ENCODE peak calls at places on chromosomes 3 and 15, in five cellular contexts. I, L, N, T and Q are unnamed samples.
A peak's percentile ranks its signal among the peaks of the same experiment; 100 is the strongest.

GRCh38 chr15:33865416-33865815 is 102.9 kb upstream of the CHRM5 start:
- DNase-seq in I (peak; percentile 24), L (no peak), N (no peak), T (no peak), Q (no peak)

GRCh38 chr3:125160911-125161371 is 51.6 kb downstream of the SLC12A8 start:
- DNase-seq in I (peak; percentile 65), L (no peak), N (no peak), T (no peak), Q (no peak)

GRCh38 chr15:55791576-55792400 is 48.8 kb upstream of the PRTG start:
- DNase-seq in I (peak; percentile 72), L (no peak), N (no peak), T (no peak), Q (no peak)

GRCh38 chr3:130044370-130044769 is 37.3 kb upstream of the ALG1L2 start:
- DNase-seq in I (no peak), L (no peak), N (no peak), T (no peak), Q (no peak)

GRCh38 chr3:195921334-195921771 is 13.0 kb upstream of the TNK2 start:
- DNase-seq in I (peak; percentile 25), L (no peak), N (no peak), T (no peak), Q (no peak)

GRCh38 chr3:65098400-65098799 is 410.6 kb upstream of the ADAMTS9 start:
- DNase-seq in I (no peak), L (no peak), N (no peak), T (no peak), Q (no peak)

GRCh38 chr3:24834442-24834841 is 339.8 kb upstream of the THRB start:
- DNase-seq in I (no peak), L (no peak), N (no peak), T (no peak), Q (no peak)

GRCh38 chr3:70488131-70488530 is 175.7 kb upstream of the MDFIC2 start:
- DNase-seq in I (no peak), L (no peak), N (no peak), T (no peak), Q (no peak)

GRCh38 chr3:104870276-104870675 is 496.4 kb upstream of the ALCAM start:
- DNase-seq in I (no peak), L (no peak), N (no peak), T (no peak), Q (no peak)

GRCh38 chr15:42036112-42036905 is 15.5 kb upstream of the PLA2G4E start:
- DNase-seq in I (no peak), L (no peak), N (no peak), T (no peak), Q (no peak)

GRCh38 chr3:101676765-101677435 is at the start of gene ZBTB11:
- DNase-seq in I (peak; percentile 100), L (no peak), N (peak; percentile 98), T (peak; percentile 100), Q (peak; percentile 99)

GRCh38 chr3:27623085-27623753 is 98.9 kb downstream of the EOMES start:
- DNase-seq in I (peak; percentile 33), L (no peak), N (no peak), T (no peak), Q (no peak)

GRCh38 chr3:170454468-170454867 is 35.8 kb downstream of the CLDN11 start:
- DNase-seq in I (no peak), L (no peak), N (no peak), T (no peak), Q (no peak)

GRCh38 chr15:58340176-58340575 is 91.6 kb upstream of the LIPC start:
- DNase-seq in I (peak; percentile 72), L (no peak), N (no peak), T (no peak), Q (no peak)

GRCh38 chr15:70271422-70272088 is 173.8 kb upstream of the TLE3 start:
- DNase-seq in I (peak; percentile 98), L (peak; percentile 56), N (peak; percentile 81), T (no peak), Q (no peak)

GRCh38 chr3:186467969-186468368 is 76.2 kb downstream of the CRYGS start:
- DNase-seq in I (no peak), L (no peak), N (no peak), T (no peak), Q (no peak)

GRCh38 chr3:114850913-114851312 is 296.2 kb downstream of the ZBTB20 start:
- DNase-seq in I (peak; percentile 16), L (no peak), N (no peak), T (no peak), Q (no peak)

GRCh38 chr3:85161544-85161943 is 202.8 kb downstream of the CADM2 start:
- DNase-seq in I (no peak), L (no peak), N (no peak), T (no peak), Q (no peak)

GRCh38 chr3:100913870-100914654 is 79.2 kb downstream of the ABI3BP start:
- DNase-seq in I (peak; percentile 80), L (no peak), N (no peak), T (no peak), Q (no peak)

GRCh38 chr15:71048913-71049675 is 66.2 kb upstream of the THSD4 start:
- DNase-seq in I (peak; percentile 96), L (no peak), N (peak; percentile 69), T (no peak), Q (no peak)

GRCh38 chr3:58899159-58899952 is 150.5 kb downstream of the CFAP20DC start:
- DNase-seq in I (peak; percentile 5), L (no peak), N (no peak), T (peak; percentile 6), Q (peak; percentile 33)

GRCh38 chr3:115975353-115975752 is 352.0 kb downstream of the GAP43 start:
- DNase-seq in I (peak; percentile 75), L (no peak), N (no peak), T (no peak), Q (no peak)

GRCh38 chr3:139928708-139929505 is 6.1 kb upstream of the CLSTN2 start:
- DNase-seq in I (peak; percentile 30), L (no peak), N (no peak), T (no peak), Q (no peak)